ENCODE peak calls at places on chromosome 1, in eight cellular contexts. J is T-helper 17 cell; U is COLO829; K is pancreas; G is activated CD8-positive, alpha-beta memory T cell treated with anti-CD3 and anti-CD28 coated beads, Interleukin-2, amount 10 ng/mL, durations not matched to agents 7 days and 5 days; D is 8988T; Y is activated T-helper 1 cell treated with anti-CD3 and anti-CD28 coated beads, Interleukin-12 subunit alpha, Interleukin-12 subunit beta, Interleukin-2, Interleukin-4 antibody, amounts not matched to agents 30 ng/mL and 10 ng/mL and 1 ng/mL, durations not matched to agents 14 hours and 24 hours and 36 hours; O is foreskin fibroblast. S is an unnamed sample.

GRCh38 chr1:213600879-213601278 is 386.9 kb upstream of the PROX1 start:
- DNase-seq in J (no peak), U (no peak), K (no peak), G (no peak), D (no peak), Y (no peak), O (no peak), S (no peak)

GRCh38 chr1:47708658-47709301 is 270.9 kb downstream of the FOXD2 start:
- DNase-seq in J (no peak), U (no peak), K (no peak), G (no peak), D (peak), Y (no peak), O (no peak), S (peak)

GRCh38 chr1:17799642-17800041 is 44.5 kb downstream of the ACTL8 start:
- DNase-seq in J (no peak), U (no peak), K (no peak), G (no peak), D (no peak), Y (no peak), O (no peak), S (no peak)

GRCh38 chr1:21302747-21303715 is 12.8 kb upstream of the ECE1 start:
- DNase-seq in J (no peak), U (peak), K (no peak), G (no peak), D (peak), Y (no peak), O (peak), S (no peak)

GRCh38 chr1:173393655-173393993 is 83.5 kb upstream of the PRDX6 start:
- DNase-seq in J (no peak), U (no peak), K (no peak), G (no peak), D (no peak), Y (no peak), O (peak), S (no peak)

GRCh38 chr1:34787461-34788420 is 5.1 kb upstream of the GJA4 start:
- DNase-seq in J (no peak), U (no peak), K (no peak), G (peak), D (no peak), Y (no peak), O (no peak), S (no peak)

GRCh38 chr1:168485048-168485447 is 58.7 kb downstream of the XCL2 start:
- DNase-seq in J (no peak), U (no peak), K (no peak), G (no peak), D (no peak), Y (no peak), O (no peak), S (no peak)

GRCh38 chr1:41498809-41499208 is 14.3 kb upstream of the EDN2 start:
- DNase-seq in J (no peak), U (no peak), K (peak), G (no peak), D (no peak), Y (no peak), O (peak), S (no peak)

GRCh38 chr1:75234499-75235064 is 100.4 kb downstream of the LHX8 start:
- DNase-seq in J (no peak), U (no peak), K (no peak), G (no peak), D (no peak), Y (no peak), O (no peak), S (no peak)

GRCh38 chr1:182299728-182300581 is 91.6 kb downstream of the GLUL start:
- DNase-seq in J (no peak), U (no peak), K (peak), G (peak), D (no peak), Y (peak), O (no peak), S (no peak)

GRCh38 chr1:23916209-23917131 is 3.3 kb upstream of the CNR2 start:
- DNase-seq in J (no peak), U (peak), K (peak), G (peak), D (peak), Y (peak), O (peak), S (peak)

S was measured in HuH-7.5.